ENCODE peak calls at places on chromosomes 11 and 22, in five cellular contexts. One of them, this sample, is unnamed.

GRCh38 chr11:28981331-28981865 is 873.2 kb downstream of the METTL15 start:
- DNase-seq in neural progenitor cell: no peak
- DNase-seq in right atrium auricular region: no peak
- DNase-seq in heart left ventricle: no peak
- DNase-seq in sigmoid colon: no peak
- DNase-seq in this sample: no peak

GRCh38 chr11:74438681-74439080 is 28.7 kb downstream of the KCNE3 start:
- DNase-seq in sigmoid colon: no peak
- DNase-seq in neural progenitor cell: no peak
- DNase-seq in right atrium auricular region: no peak
- DNase-seq in heart left ventricle: no peak
- DNase-seq in this sample: no peak

GRCh38 chr22:29722151-29722550 is 2.3 kb downstream of the CABP7 start:
- DNase-seq in right atrium auricular region: no peak
- DNase-seq in neural progenitor cell: no peak
- DNase-seq in sigmoid colon: no peak
- DNase-seq in heart left ventricle: no peak
- DNase-seq in this sample: no peak

GRCh38 chr11:118076754-118077281 is at the start of gene TMPRSS4:
- DNase-seq in heart left ventricle: no peak
- DNase-seq in sigmoid colon: no peak
- DNase-seq in right atrium auricular region: no peak
- DNase-seq in neural progenitor cell: no peak
- DNase-seq in this sample: no peak

GRCh38 chr11:96187779-96188624 is 155.0 kb downstream of the MAML2 start:
- DNase-seq in neural progenitor cell: no peak
- DNase-seq in right atrium auricular region: no peak
- DNase-seq in heart left ventricle: no peak
- DNase-seq in sigmoid colon: no peak
- DNase-seq in this sample: no peak

GRCh38 chr11:24142062-24142461 is 354.8 kb upstream of the LUZP2 start:
- DNase-seq in heart left ventricle: no peak
- DNase-seq in sigmoid colon: no peak
- DNase-seq in neural progenitor cell: no peak
- DNase-seq in right atrium auricular region: no peak
- DNase-seq in this sample: no peak

GRCh38 chr11:76742912-76743311 is 40.2 kb upstream of the TSKU start:
- DNase-seq in sigmoid colon: no peak
- DNase-seq in right atrium auricular region: no peak
- DNase-seq in heart left ventricle: no peak
- DNase-seq in neural progenitor cell: no peak
- DNase-seq in this sample: no peak

GRCh38 chr11:47433157-47433556 is 6.9 kb upstream of the PSMC3 start:
- DNase-seq in neural progenitor cell: no peak
- DNase-seq in heart left ventricle: no peak
- DNase-seq in right atrium auricular region: no peak
- DNase-seq in sigmoid colon: no peak
- DNase-seq in this sample: no peak

GRCh38 chr11:313304-313786 is 495 bp upstream of the IFITM1 start:
- DNase-seq in heart left ventricle: no peak
- DNase-seq in neural progenitor cell: no peak
- DNase-seq in right atrium auricular region: no peak
- DNase-seq in sigmoid colon: no peak
- DNase-seq in this sample: peak; percentile 56

GRCh38 chr11:93653080-93653479 is 8.4 kb upstream of the CEP295 start:
- DNase-seq in neural progenitor cell: no peak
- DNase-seq in heart left ventricle: no peak
- DNase-seq in sigmoid colon: no peak
- DNase-seq in right atrium auricular region: no peak
- DNase-seq in this sample: no peak

GRCh38 chr22:32307055-32307454 is 50.6 kb upstream of the RFPL3 start:
- DNase-seq in right atrium auricular region: no peak
- DNase-seq in neural progenitor cell: no peak
- DNase-seq in sigmoid colon: no peak
- DNase-seq in heart left ventricle: no peak
- DNase-seq in this sample: no peak

GRCh38 chr11:78131956-78132355 is 7.5 kb downstream of the ALG8 start:
- DNase-seq in sigmoid colon: no peak
- DNase-seq in right atrium auricular region: no peak
- DNase-seq in heart left ventricle: no peak
- DNase-seq in neural progenitor cell: no peak
- DNase-seq in this sample: no peak

GRCh38 chr11:31802990-31803812 is 7.9 kb downstream of the PAX6 start:
- DNase-seq in neural progenitor cell: peak; percentile 67
- DNase-seq in heart left ventricle: peak; percentile 8
- DNase-seq in sigmoid colon: no peak
- DNase-seq in right atrium auricular region: peak; percentile 51
- DNase-seq in this sample: no peak

GRCh38 chr11:725624-726202 is 19.7 kb downstream of the EPS8L2 start:
- DNase-seq in heart left ventricle: no peak
- DNase-seq in right atrium auricular region: no peak
- DNase-seq in sigmoid colon: no peak
- DNase-seq in neural progenitor cell: peak; percentile 52
- DNase-seq in this sample: peak; percentile 11

GRCh38 chr11:119338318-119338890 is 2.3 kb downstream of the C1QTNF5 start:
- DNase-seq in right atrium auricular region: no peak
- DNase-seq in heart left ventricle: peak; percentile 78
- DNase-seq in neural progenitor cell: peak; percentile 91
- DNase-seq in sigmoid colon: peak; percentile 88
- DNase-seq in this sample: peak; percentile 74

GRCh38 chr11:7592706-7593105 is 78.9 kb downstream of the PPFIBP2 start:
- DNase-seq in neural progenitor cell: no peak
- DNase-seq in sigmoid colon: no peak
- DNase-seq in heart left ventricle: peak; percentile 38
- DNase-seq in right atrium auricular region: peak; percentile 73
- DNase-seq in this sample: no peak

GRCh38 chr11:35911013-35911412 is 32.8 kb upstream of the LDLRAD3 start:
- DNase-seq in heart left ventricle: no peak
- DNase-seq in neural progenitor cell: no peak
- DNase-seq in sigmoid colon: no peak
- DNase-seq in right atrium auricular region: no peak
- DNase-seq in this sample: no peak

GRCh38 chr22:31532060-31532459 is 35.7 kb downstream of the SFI1 start:
- DNase-seq in right atrium auricular region: no peak
- DNase-seq in sigmoid colon: no peak
- DNase-seq in neural progenitor cell: no peak
- DNase-seq in heart left ventricle: no peak
- DNase-seq in this sample: no peak

GRCh38 chr11:86047275-86047991 is 21.5 kb downstream of the PICALM start:
- DNase-seq in sigmoid colon: no peak
- DNase-seq in right atrium auricular region: no peak
- DNase-seq in neural progenitor cell: no peak
- DNase-seq in heart left ventricle: no peak
- DNase-seq in this sample: peak; percentile 30

GRCh38 chr11:3021125-3021524 is 29.0 kb upstream of the NAP1L4 start:
- DNase-seq in right atrium auricular region: no peak
- DNase-seq in heart left ventricle: no peak
- DNase-seq in sigmoid colon: no peak
- DNase-seq in neural progenitor cell: peak; percentile 81
- DNase-seq in this sample: no peak

GRCh38 chr22:41449321-41449720 is 2.7 kb upstream of the TOB2 start:
- DNase-seq in neural progenitor cell: no peak
- DNase-seq in right atrium auricular region: no peak
- DNase-seq in sigmoid colon: no peak
- DNase-seq in heart left ventricle: no peak
- DNase-seq in this sample: no peak

GRCh38 chr11:109818303-109818702 is 274.9 kb upstream of the ZC3H12C start:
- DNase-seq in right atrium auricular region: no peak
- DNase-seq in heart left ventricle: no peak
- DNase-seq in neural progenitor cell: no peak
- DNase-seq in sigmoid colon: no peak
- DNase-seq in this sample: no peak

GRCh38 chr11:43377380-43377779 is 18.7 kb downstream of the TTC17 start:
- DNase-seq in right atrium auricular region: no peak
- DNase-seq in heart left ventricle: no peak
- DNase-seq in sigmoid colon: no peak
- DNase-seq in neural progenitor cell: no peak
- DNase-seq in this sample: no peak

GRCh38 chr11:4606231-4607015 is 1.6 kb downstream of the TRIM68 start:
- DNase-seq in sigmoid colon: no peak
- DNase-seq in right atrium auricular region: no peak
- DNase-seq in heart left ventricle: no peak
- DNase-seq in neural progenitor cell: no peak
- DNase-seq in this sample: no peak

GRCh38 chr11:96287796-96288439 is 55.1 kb downstream of the MAML2 start:
- DNase-seq in neural progenitor cell: no peak
- DNase-seq in right atrium auricular region: no peak
- DNase-seq in sigmoid colon: no peak
- DNase-seq in heart left ventricle: no peak
- DNase-seq in this sample: no peak

GRCh38 chr11:1479678-1480118 is 6.9 kb downstream of the MOB2 start:
- DNase-seq in sigmoid colon: peak; percentile 52
- DNase-seq in right atrium auricular region: no peak
- DNase-seq in heart left ventricle: no peak
- DNase-seq in neural progenitor cell: no peak
- DNase-seq in this sample: no peak

GRCh38 chr11:2097998-2098690 is 41.0 kb downstream of the IGF2 start:
- DNase-seq in sigmoid colon: peak; percentile 60
- DNase-seq in right atrium auricular region: no peak
- DNase-seq in neural progenitor cell: no peak
- DNase-seq in heart left ventricle: no peak
- DNase-seq in this sample: no peak

GRCh38 chr22:36026741-36027140 is 1.9 kb downstream of the RBFOX2 start:
- DNase-seq in neural progenitor cell: no peak
- DNase-seq in heart left ventricle: no peak
- DNase-seq in sigmoid colon: no peak
- DNase-seq in right atrium auricular region: no peak
- DNase-seq in this sample: no peak

GRCh38 chr11:74162688-74163467 is 7.9 kb downstream of the C2CD3 start:
- DNase-seq in sigmoid colon: no peak
- DNase-seq in neural progenitor cell: no peak
- DNase-seq in right atrium auricular region: no peak
- DNase-seq in heart left ventricle: no peak
- DNase-seq in this sample: no peak

DNA sequence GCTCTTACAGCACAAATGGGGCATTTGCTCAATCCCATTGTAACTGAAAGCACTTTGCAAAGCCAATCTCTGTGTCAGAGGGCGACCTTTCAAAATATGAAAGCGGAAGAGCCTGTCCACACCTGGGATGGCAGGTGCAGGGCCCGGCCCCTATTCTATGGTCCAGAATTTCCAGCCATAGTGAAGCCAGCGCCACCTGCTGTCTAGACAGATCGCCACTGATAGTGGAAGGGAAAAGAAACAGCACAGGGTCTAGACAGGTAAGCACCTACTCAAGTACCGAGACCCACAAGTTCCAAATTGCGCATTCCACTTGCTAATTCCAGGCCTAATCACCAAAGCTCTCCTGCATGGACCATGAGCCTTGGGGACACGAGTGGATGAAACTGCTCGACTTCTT is 141.4 kb downstream of the NTM start:
- DNase-seq in neural progenitor cell: peak; percentile 72
- DNase-seq in heart left ventricle: no peak
- DNase-seq in right atrium auricular region: no peak
- DNase-seq in sigmoid colon: no peak
- DNase-seq in this sample: no peak
- TF ChIP-seq CTCF in neural progenitor cell: peak; percentile 82
- TF ChIP-seq CTCF in heart left ventricle: peak; percentile 15
- TF ChIP-seq CTCF in right atrium auricular region: peak; percentile 58
- TF ChIP-seq CTCF in sigmoid colon: peak; percentile 42
- TF ChIP-seq CTCF in this sample: no peak

DNA sequence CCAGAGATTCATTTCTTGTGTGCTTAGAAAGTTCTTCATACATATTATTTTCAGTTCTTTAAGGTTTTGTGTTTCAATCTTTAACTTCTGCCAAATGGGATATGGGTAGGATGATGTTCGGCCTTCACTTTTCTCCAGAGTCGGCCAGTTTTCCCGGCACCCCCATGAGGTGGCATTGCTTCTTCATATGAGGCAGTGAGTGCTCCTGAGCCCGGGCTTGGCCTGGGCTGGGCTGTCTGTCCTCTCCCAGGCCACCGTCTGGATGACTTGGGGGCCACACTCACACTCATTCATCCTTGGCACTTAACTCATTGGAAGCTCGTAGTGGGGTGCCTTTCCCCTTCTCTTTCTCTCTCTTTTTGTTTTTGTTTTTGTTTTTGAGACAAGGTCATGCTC is 23.8 kb downstream of the FADS2 start:
- DNase-seq in heart left ventricle: no peak
- DNase-seq in sigmoid colon: no peak
- DNase-seq in neural progenitor cell: no peak
- DNase-seq in right atrium auricular region: no peak
- DNase-seq in this sample: no peak
- H3K36me3 ChIP-seq in heart left ventricle: peaks cover 4% of the 10 kb centered on the region
- H3K36me3 ChIP-seq in sigmoid colon: peaks cover 13% of the 10 kb centered on the region
- H3K36me3 ChIP-seq in neural progenitor cell: peaks cover 17% of the 10 kb centered on the region
- H3K36me3 ChIP-seq in right atrium auricular region: no peaks in the 10 kb centered on the region
- H3K36me3 ChIP-seq in this sample: no peaks in the 10 kb centered on the region

GRCh38 chr22:37805878-37806277 is 1.9 kb upstream of the GCAT start:
- DNase-seq in neural progenitor cell: no peak
- DNase-seq in right atrium auricular region: no peak
- DNase-seq in sigmoid colon: no peak
- DNase-seq in heart left ventricle: no peak
- DNase-seq in this sample: no peak

GRCh38 chr22:37804886-37805857 is 2.6 kb upstream of the GCAT start:
- DNase-seq in neural progenitor cell: peak; percentile 86
- DNase-seq in sigmoid colon: peak; percentile 96
- DNase-seq in right atrium auricular region: peak; percentile 91
- DNase-seq in heart left ventricle: peak; percentile 93
- DNase-seq in this sample: peak; percentile 34

GRCh38 chr22:37803195-37803635 is 4.5 kb upstream of the GCAT start:
- DNase-seq in right atrium auricular region: no peak
- DNase-seq in neural progenitor cell: peak; percentile 72
- DNase-seq in sigmoid colon: no peak
- DNase-seq in heart left ventricle: no peak
- DNase-seq in this sample: no peak

GRCh38 chr22:37803636-37804371 is 3.9 kb upstream of the GCAT start:
- DNase-seq in neural progenitor cell: peak; percentile 58
- DNase-seq in sigmoid colon: no peak
- DNase-seq in right atrium auricular region: no peak
- DNase-seq in heart left ventricle: no peak
- DNase-seq in this sample: no peak

GRCh38 chr22:37804502-37804885 is 3.2 kb upstream of the GCAT start:
- DNase-seq in sigmoid colon: no peak
- DNase-seq in right atrium auricular region: no peak
- DNase-seq in neural progenitor cell: peak; percentile 31
- DNase-seq in heart left ventricle: no peak
- DNase-seq in this sample: no peak
- H3K27ac ChIP-seq in sigmoid colon: peak overlapping the region; percentile 89
- H3K27ac ChIP-seq in right atrium auricular region: peak overlapping the region; percentile 89
- H3K27ac ChIP-seq in neural progenitor cell: no peak overlapping the region
- H3K27ac ChIP-seq in heart left ventricle: peak overlapping the region; percentile 85
- H3K27ac ChIP-seq in this sample: no peak overlapping the region

DNA sequence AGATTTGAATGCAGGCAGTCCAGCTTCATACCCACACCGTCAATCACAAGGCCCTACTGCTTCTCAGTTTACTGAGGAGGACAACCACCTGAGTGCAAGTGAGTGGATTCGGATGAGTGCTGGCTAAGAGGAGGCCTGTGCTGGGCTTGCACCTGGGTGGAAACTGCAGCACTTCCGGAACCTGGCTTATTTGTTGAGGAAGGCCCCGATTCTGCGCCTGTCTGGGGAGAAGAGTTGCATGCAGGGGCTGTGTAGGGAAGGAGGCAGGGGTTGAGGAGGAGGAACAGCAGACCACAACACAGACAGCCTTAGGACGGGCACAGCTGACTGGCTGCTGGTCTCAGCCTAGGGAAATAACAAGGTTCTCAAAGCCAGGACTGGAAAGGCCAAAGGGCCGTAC is 20.8 kb downstream of the ABTB2 start:
- DNase-seq in sigmoid colon: no peak
- DNase-seq in neural progenitor cell: no peak
- DNase-seq in right atrium auricular region: no peak
- DNase-seq in heart left ventricle: no peak
- DNase-seq in this sample: no peak
- TF ChIP-seq CTCF in sigmoid colon: no peak
- TF ChIP-seq CTCF in neural progenitor cell: no peak
- TF ChIP-seq CTCF in right atrium auricular region: no peak
- TF ChIP-seq CTCF in heart left ventricle: no peak
- TF ChIP-seq CTCF in this sample: no peak